ENCODE peak calls at places on chromosomes 7 and 10, in five cellular contexts. Y is PC-3, D is SK-N-SH, M is OCI-LY7, F is neural progenitor cell. G is an unnamed sample.

GRCh38 chr10:14009315-14010082 is 321.2 kb downstream of the FRMD4A start:
- DNase-seq in Y (peak; percentile 48), D (peak; percentile 43), M (no peak), F (no peak), G (peak; percentile 90)

GRCh38 chr10:126420571-126421275 is 32.4 kb upstream of the ADAM12 start:
- DNase-seq in Y (no peak), D (no peak), M (no peak), F (no peak), G (no peak)

GRCh38 chr7:14960686-14961085 is 58.1 kb upstream of the DGKB start:
- DNase-seq in Y (no peak), D (peak; percentile 4), M (no peak), F (no peak), G (no peak)

GRCh38 chr7:91940171-91940570 is 491 bp upstream of the AKAP9 start:
- DNase-seq in Y (peak; percentile 28), D (peak; percentile 63), M (peak; percentile 51), F (peak; percentile 71), G (peak; percentile 55)

GRCh38 chr10:15315286-15315685 is 55.8 kb downstream of the FAM171A1 start:
- DNase-seq in Y (no peak), D (no peak), M (no peak), F (no peak), G (no peak)

GRCh38 chr7:128361463-128362441 is at the start of gene PRRT4:
- DNase-seq in Y (peak; percentile 22), D (peak; percentile 73), M (no peak), F (peak; percentile 82), G (peak; percentile 60)

GRCh38 chr7:2404714-2405119 is 1.3 kb downstream of the CHST12 start:
- DNase-seq in Y (no peak), D (no peak), M (peak; percentile 37), F (no peak), G (no peak)

GRCh38 chr7:144407266-144407931 is 3.9 kb upstream of the NOBOX start:
- DNase-seq in Y (peak; percentile 21), D (no peak), M (no peak), F (no peak), G (no peak)

GRCh38 chr10:77692782-77693181 is 55.2 kb upstream of the KCNMA1 start:
- DNase-seq in Y (peak; percentile 60), D (no peak), M (no peak), F (no peak), G (peak; percentile 65)

GRCh38 chr7:91263359-91264082 is 712 bp upstream of the FZD1 start:
- DNase-seq in Y (peak; percentile 27), D (peak; percentile 72), M (no peak), F (peak; percentile 76), G (peak; percentile 78)

GRCh38 chr7:127900735-127901685 is 130.2 kb downstream of the LRRC4 start:
- DNase-seq in Y (no peak), D (no peak), M (no peak), F (peak; percentile 70), G (no peak)

DNA sequence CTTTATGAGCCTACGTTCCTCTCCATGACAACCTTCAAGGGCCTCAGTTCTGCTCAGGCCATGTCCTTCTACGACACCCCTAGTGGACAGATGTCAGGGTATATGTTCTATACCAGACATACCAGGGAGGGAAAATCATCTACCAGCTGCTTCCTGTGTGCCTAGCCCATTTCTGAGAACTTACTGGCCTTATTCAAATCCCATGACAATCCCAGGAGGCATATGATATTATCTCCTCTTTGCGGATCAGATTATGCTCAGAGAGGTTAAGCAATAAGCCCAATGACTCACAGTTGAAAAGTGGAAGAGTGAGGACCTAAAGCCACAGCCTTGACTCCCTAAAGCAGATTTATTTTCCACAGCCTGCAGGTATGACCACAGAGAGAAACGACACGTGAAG is 139.3 kb downstream of the GLI3 start:
- DNase-seq in Y (peak; percentile 93), D (no peak), M (no peak), F (no peak), G (peak; percentile 88)
- TF ChIP-seq EZH2phosphoT487 in Y (no peak), D (no peak), M (no peak), F (no peak), G (no peak)

GRCh38 chr7:55569797-55570196 is 2.5 kb downstream of the VOPP1 start:
- DNase-seq in Y (no peak), D (no peak), M (peak; percentile 43), F (no peak), G (no peak)

GRCh38 chr7:55572378-55573233 is at the start of gene VOPP1:
- DNase-seq in Y (peak; percentile 72), D (peak; percentile 96), M (peak; percentile 87), F (peak; percentile 91), G (peak; percentile 90)

GRCh38 chr7:55570218-55570873 is 2.0 kb downstream of the VOPP1 start:
- DNase-seq in Y (no peak), D (no peak), M (peak; percentile 32), F (no peak), G (peak; percentile 68)

GRCh38 chr7:55571534-55572377 is 546 bp downstream of the VOPP1 start:
- DNase-seq in Y (peak; percentile 38), D (peak; percentile 90), M (peak; percentile 75), F (peak; percentile 80), G (peak; percentile 73)

GRCh38 chr7:55570939-55571338 is 1.4 kb downstream of the VOPP1 start:
- DNase-seq in Y (peak; percentile 85), D (no peak), M (no peak), F (no peak), G (peak; percentile 90)
- TF ChIP-seq EZH2phosphoT487 in Y (no peak), D (no peak), M (no peak), F (no peak), G (no peak)

GRCh38 chr10:27696466-27696865 is 49.2 kb downstream of the MKX start:
- DNase-seq in Y (no peak), D (no peak), M (no peak), F (no peak), G (no peak)
- TF ChIP-seq EZH2phosphoT487 in Y (no peak), D (no peak), M (no peak), F (no peak), G (no peak)

GRCh38 chr7:6367701-6368211 is 80.0 kb downstream of the DAGLB start:
- DNase-seq in Y (peak; percentile 33), D (no peak), M (no peak), F (no peak), G (peak; percentile 67)
- TF ChIP-seq EZH2phosphoT487 in Y (no peak), D (no peak), M (no peak), F (no peak), G (no peak)

G was measured in GM23248.